ENCODE peak calls at places on chromosome 20, in seven cellular contexts. K, U, X, G, M, H and T are unnamed samples.

GRCh38 chr20:37758332-37758731 is 64.5 kb downstream of the CTNNBL1 start:
- DNase-seq in U (no peak), G (peak), K (peak), M (no peak), H (peak), X (no peak), T (no peak)

GRCh38 chr20:35845561-35845960 is 73.7 kb downstream of the PHF20 start:
- DNase-seq in M (no peak), U (peak), H (no peak), X (no peak), G (peak), K (no peak), T (no peak)

GRCh38 chr20:44470327-44470726 is 5.3 kb upstream of the TTPAL start:
- DNase-seq in K (no peak), X (no peak), H (no peak), G (peak), M (no peak), U (no peak), T (no peak)

GRCh38 chr20:64077876-64078551 is 1.3 kb downstream of the RGS19 start:
- DNase-seq in K (no peak), G (no peak), H (peak), M (peak), U (no peak), X (no peak), T (peak)

GRCh38 chr20:35568645-35569044 is 26.8 kb downstream of the ERGIC3 start:
- DNase-seq in X (no peak), K (peak), H (peak), M (no peak), U (no peak), G (peak), T (no peak)

GRCh38 chr20:43961541-43962471 is 47.2 kb downstream of the TOX2 start:
- DNase-seq in G (no peak), M (no peak), H (no peak), X (no peak), U (no peak), K (no peak), T (no peak)

GRCh38 chr20:19056909-19057308 is 155.5 kb upstream of the SLC24A3 start:
- DNase-seq in X (no peak), M (no peak), H (peak), G (no peak), U (no peak), K (no peak), T (no peak)

GRCh38 chr20:2736441-2736840 is 43.9 kb downstream of the EBF4 start:
- DNase-seq in X (no peak), U (no peak), H (no peak), K (no peak), G (no peak), M (no peak), T (no peak)

GRCh38 chr20:44002861-44003260 is 88.2 kb downstream of the TOX2 start:
- DNase-seq in K (no peak), M (no peak), U (no peak), H (no peak), X (no peak), G (no peak), T (no peak)

GRCh38 chr20:3616250-3616649 is 46.9 kb downstream of the GFRA4 start:
- DNase-seq in H (no peak), M (no peak), K (no peak), G (no peak), X (no peak), U (no peak), T (no peak)

GRCh38 chr20:35518975-35519374 is 10.5 kb downstream of the C20orf173 start:
- DNase-seq in M (no peak), K (no peak), X (no peak), H (no peak), G (no peak), U (no peak), T (no peak)

GRCh38 chr20:48995599-48995998 is 50.5 kb upstream of the CSE1L start:
- DNase-seq in U (no peak), K (no peak), G (no peak), X (no peak), H (no peak), M (no peak), T (no peak)